ENCODE peak calls at places on chromosomes 4 and X, in seven cellular contexts. One of them, this sample, is unnamed.

GRCh38 chrX:2463973-2464676 is 36.7 kb downstream of the DHRSX start:
- DNase-seq in CD4-positive, alpha-beta memory T cell: no peak
- DNase-seq in body of pancreas: no peak
- DNase-seq in uterus: no peak
- DNase-seq in fibroblast of pulmonary artery: no peak
- DNase-seq in RPMI7951: no peak
- DNase-seq in activated CD4-positive, alpha-beta T cell treated with anti-CD3 and anti-CD28 coated beads for 24 hours: no peak
- DNase-seq in this sample: peak

GRCh38 chrX:144293229-144293628 is 409.4 kb downstream of the UBE2NL start:
- DNase-seq in CD4-positive, alpha-beta memory T cell: no peak
- DNase-seq in body of pancreas: no peak
- DNase-seq in uterus: no peak
- DNase-seq in fibroblast of pulmonary artery: no peak
- DNase-seq in RPMI7951: peak
- DNase-seq in activated CD4-positive, alpha-beta T cell treated with anti-CD3 and anti-CD28 coated beads for 24 hours: no peak
- DNase-seq in this sample: no peak

GRCh38 chrX:19017271-19017670 is 33.4 kb upstream of the PHKA2 start:
- DNase-seq in CD4-positive, alpha-beta memory T cell: no peak
- DNase-seq in body of pancreas: peak
- DNase-seq in uterus: no peak
- DNase-seq in fibroblast of pulmonary artery: peak
- DNase-seq in RPMI7951: peak
- DNase-seq in activated CD4-positive, alpha-beta T cell treated with anti-CD3 and anti-CD28 coated beads for 24 hours: no peak
- DNase-seq in this sample: peak

GRCh38 chr4:75512336-75513211 is 1.6 kb downstream of the RCHY1 start:
- DNase-seq in CD4-positive, alpha-beta memory T cell: no peak
- DNase-seq in body of pancreas: no peak
- DNase-seq in uterus: no peak
- DNase-seq in fibroblast of pulmonary artery: peak
- DNase-seq in RPMI7951: peak
- DNase-seq in activated CD4-positive, alpha-beta T cell treated with anti-CD3 and anti-CD28 coated beads for 24 hours: no peak
- DNase-seq in this sample: peak

GRCh38 chrX:53088136-53088974 is 5.6 kb upstream of the KANTR start:
- DNase-seq in CD4-positive, alpha-beta memory T cell: peak
- DNase-seq in body of pancreas: peak
- DNase-seq in uterus: peak
- DNase-seq in fibroblast of pulmonary artery: peak
- DNase-seq in RPMI7951: peak
- DNase-seq in activated CD4-positive, alpha-beta T cell treated with anti-CD3 and anti-CD28 coated beads for 24 hours: peak
- DNase-seq in this sample: no peak

GRCh38 chr4:181308476-181309170 is 934.6 kb upstream of the TENM3 start:
- DNase-seq in CD4-positive, alpha-beta memory T cell: no peak
- DNase-seq in body of pancreas: no peak
- DNase-seq in uterus: no peak
- DNase-seq in fibroblast of pulmonary artery: no peak
- DNase-seq in RPMI7951: no peak
- DNase-seq in activated CD4-positive, alpha-beta T cell treated with anti-CD3 and anti-CD28 coated beads for 24 hours: no peak
- DNase-seq in this sample: no peak

GRCh38 chr4:74320559-74321118 is 12.4 kb downstream of the EPGN start:
- DNase-seq in CD4-positive, alpha-beta memory T cell: peak
- DNase-seq in body of pancreas: peak
- DNase-seq in uterus: no peak
- DNase-seq in fibroblast of pulmonary artery: peak
- DNase-seq in RPMI7951: peak
- DNase-seq in activated CD4-positive, alpha-beta T cell treated with anti-CD3 and anti-CD28 coated beads for 24 hours: no peak
- DNase-seq in this sample: peak

GRCh38 chr4:1939664-1940509 is 68.7 kb downstream of the NSD2 start:
- DNase-seq in CD4-positive, alpha-beta memory T cell: no peak
- DNase-seq in body of pancreas: peak
- DNase-seq in uterus: no peak
- DNase-seq in fibroblast of pulmonary artery: peak
- DNase-seq in RPMI7951: peak
- DNase-seq in activated CD4-positive, alpha-beta T cell treated with anti-CD3 and anti-CD28 coated beads for 24 hours: no peak
- DNase-seq in this sample: no peak